ENCODE peak calls at places on chromosomes 3 and 15, in nine cellular contexts. I is H4; V is EH; R is AG08395; O is GM03348; N is NCI-H510A treated with DMSO at 0.1 percent for 48 hours; L is activated CD4-positive, CD25-positive, alpha-beta regulatory T cell treated with anti-CD3 and anti-CD28 coated beads, Interleukin-2, amount 50 U/mL, for 16 hours; U is neural crest cell; Y is occipital lobe. B is an unnamed sample.

GRCh38 chr3:66397745-66398144 is 103.1 kb downstream of the LRIG1 start:
- DNase-seq in R (no peak), O (peak; percentile 36), U (no peak), L (no peak), N (no peak), V (peak; percentile 31), I (no peak), Y (no peak), B (no peak)

GRCh38 chr3:69439683-69440270 is 53.9 kb upstream of the FRMD4B start:
- DNase-seq in N (peak; percentile 10), V (peak; percentile 43), L (no peak), Y (no peak), U (no peak), O (peak; percentile 32), R (peak; percentile 29), I (peak; percentile 38), B (no peak)

GRCh38 chr15:65286069-65286703 is 497 bp downstream of the PARP16 start:
- DNase-seq in N (no peak), O (peak; percentile 40), I (no peak), U (no peak), R (no peak), L (no peak), V (peak; percentile 35), Y (peak; percentile 45), B (no peak)

GRCh38 chr3:122893754-122894668 is 99.1 kb downstream of the SLC49A4 start:
- DNase-seq in L (no peak), V (peak; percentile 80), U (no peak), O (no peak), Y (no peak), I (peak; percentile 30), R (peak; percentile 36), N (no peak), B (no peak)

GRCh38 chr3:11288786-11289637 is 16.8 kb downstream of the ATG7 start:
- DNase-seq in V (peak; percentile 94), O (peak; percentile 74), Y (no peak), U (no peak), I (peak; percentile 81), L (no peak), N (no peak), R (peak; percentile 64), B (peak; percentile 46)

GRCh38 chr3:123292321-123293310 is 90.9 kb downstream of the SEC22A start:
- DNase-seq in L (no peak), U (no peak), Y (no peak), I (no peak), O (no peak), R (no peak), V (no peak), N (no peak), B (no peak)

GRCh38 chr3:138477120-138477519 is 42.7 kb downstream of the ESYT3 start:
- DNase-seq in L (no peak), R (no peak), I (no peak), N (no peak), U (no peak), O (no peak), V (no peak), Y (no peak), B (no peak)

GRCh38 chr3:134242649-134243637 is 7.7 kb downstream of the RYK start:
- DNase-seq in N (no peak), Y (no peak), V (peak; percentile 90), I (peak; percentile 91), L (no peak), R (peak; percentile 85), U (no peak), O (peak; percentile 83), B (peak; percentile 3)

GRCh38 chr3:139608924-139609323 is 68.8 kb downstream of the NMNAT3 start:
- DNase-seq in V (no peak), U (no peak), N (no peak), O (no peak), L (no peak), R (no peak), I (no peak), Y (no peak), B (no peak)

GRCh38 chr3:183537295-183537730 is 18.2 kb downstream of the KLHL6 start:
- DNase-seq in V (peak; percentile 89), R (peak; percentile 58), Y (no peak), U (no peak), L (no peak), I (no peak), O (peak; percentile 75), N (no peak), B (no peak)

GRCh38 chr3:167736264-167736787 is 805 bp downstream of the SERPINI1 start:
- DNase-seq in Y (no peak), L (no peak), I (no peak), V (no peak), U (no peak), N (peak; percentile 14), O (no peak), R (no peak), B (no peak)

GRCh38 chr3:161104561-161105551 is at the start of gene B3GALNT1:
- DNase-seq in Y (peak; percentile 58), O (peak; percentile 79), L (no peak), V (peak; percentile 73), I (no peak), R (peak; percentile 56), N (peak; percentile 69), U (peak; percentile 50), B (no peak)

GRCh38 chr3:99620077-99620476 is 18.3 kb upstream of the COL8A1 start:
- DNase-seq in R (no peak), I (no peak), U (no peak), Y (no peak), O (no peak), L (no peak), N (no peak), V (peak; percentile 53), B (no peak)

GRCh38 chr3:11717301-11717700 is 73.6 kb upstream of the VGLL4 start:
- DNase-seq in R (peak; percentile 45), Y (no peak), L (no peak), V (peak; percentile 65), U (no peak), N (no peak), I (peak; percentile 13), O (peak; percentile 42), B (no peak)

GRCh38 chr3:52153389-52154096 is 680 bp downstream of the POC1A start:
- DNase-seq in N (peak; percentile 76), I (no peak), V (peak; percentile 73), L (no peak), O (peak; percentile 61), U (peak; percentile 19), Y (no peak), R (peak; percentile 62), B (no peak)

GRCh38 chr3:46566040-46566631 is at the start of gene LRRC2:
- DNase-seq in Y (peak; percentile 37), I (no peak), O (peak; percentile 90), U (no peak), R (peak; percentile 76), N (peak; percentile 17), L (no peak), V (peak; percentile 72), B (no peak)

GRCh38 chr3:2978977-2979732 is 131.0 kb downstream of the IL5RA start:
- DNase-seq in U (no peak), N (no peak), L (no peak), I (no peak), O (no peak), Y (no peak), V (no peak), R (no peak), B (no peak)

GRCh38 chr3:7766530-7766929 is 735.1 kb upstream of the LMCD1 start:
- DNase-seq in Y (no peak), U (no peak), V (no peak), O (no peak), N (no peak), L (no peak), I (no peak), R (no peak), B (no peak)

GRCh38 chr3:121411554-121411953 is 134.2 kb downstream of the POLQ start:
- DNase-seq in U (no peak), I (no peak), R (peak; percentile 10), N (no peak), O (peak; percentile 7), Y (no peak), V (peak; percentile 39), L (no peak), B (no peak)

GRCh38 chr3:48662753-48663488 is at the start of gene CELSR3:
- DNase-seq in N (peak; percentile 69), V (peak; percentile 93), O (peak; percentile 87), R (peak; percentile 80), Y (peak; percentile 85), L (peak; percentile 34), I (peak; percentile 85), U (peak; percentile 85), B (peak; percentile 12)

GRCh38 chr3:193439423-193439822 is 60.9 kb upstream of the ATP13A5 start:
- DNase-seq in U (no peak), I (no peak), R (no peak), N (no peak), O (no peak), Y (no peak), L (no peak), V (no peak), B (no peak)

GRCh38 chr15:66850078-66850991 is 148.3 kb downstream of the SMAD6 start:
- DNase-seq in R (no peak), Y (no peak), V (peak; percentile 32), U (no peak), O (no peak), L (no peak), I (no peak), N (no peak), B (no peak)

GRCh38 chr3:15634671-15635661 is 33.4 kb downstream of the BTD start:
- DNase-seq in V (peak; percentile 95), R (peak; percentile 74), L (no peak), I (no peak), Y (no peak), N (no peak), O (peak; percentile 78), U (no peak), B (no peak)

GRCh38 chr15:77266708-77267387 is 153.1 kb downstream of the PEAK1 start:
- DNase-seq in O (no peak), N (no peak), Y (no peak), R (peak; percentile 16), I (peak; percentile 69), U (no peak), V (peak; percentile 99), L (no peak), B (peak; percentile 46)

GRCh38 chr3:151478376-151478702 is 17.5 kb upstream of the IGSF10 start:
- DNase-seq in V (no peak), I (no peak), N (no peak), R (no peak), L (no peak), O (peak; percentile 42), U (no peak), Y (no peak), B (no peak)

GRCh38 chr3:150355581-150355980 is 52.5 kb upstream of the TSC22D2 start:
- DNase-seq in O (no peak), Y (no peak), I (no peak), N (no peak), V (no peak), U (no peak), R (no peak), L (no peak), B (no peak)

GRCh38 chr15:68783226-68784054 is 37.3 kb downstream of the ANP32A start:
- DNase-seq in Y (no peak), V (peak; percentile 30), R (peak; percentile 22), I (no peak), O (peak; percentile 38), U (no peak), L (peak; percentile 30), N (no peak), B (no peak)

GRCh38 chr15:69703495-69704187 is 251.0 kb downstream of the RPLP1 start:
- DNase-seq in Y (no peak), R (no peak), U (no peak), I (no peak), N (no peak), V (no peak), O (no peak), L (no peak), B (no peak)

GRCh38 chr3:169948559-169949371 is 17.8 kb upstream of the SEC62 start:
- DNase-seq in N (peak; percentile 62), R (no peak), U (no peak), L (no peak), Y (no peak), O (no peak), V (no peak), I (no peak), B (no peak)

GRCh38 chr3:155658669-155659068 is 86.2 kb downstream of the PLCH1 start:
- DNase-seq in Y (no peak), O (no peak), N (no peak), L (no peak), U (no peak), I (no peak), R (no peak), V (no peak), B (no peak)

GRCh38 chr3:185929192-185930151 is 8.3 kb downstream of the TRA2B start:
- DNase-seq in I (no peak), L (no peak), V (peak; percentile 51), O (no peak), R (peak; percentile 28), N (no peak), Y (no peak), U (no peak), B (no peak)

B was measured in T1000.